ENCODE peak calls at places on chromosomes 13 and 19, in eight cellular contexts. V is stimulated activated CD4-positive, alpha-beta T cell treated with anti-CD3 and anti-CD28 coated beads, Interleukin-15, amount 100 ng/mL, for 1 hour; J is mucosa of gallbladder; L is stimulated activated CD8-positive, alpha-beta memory T cell treated with anti-CD3 and anti-CD28 coated beads, Interleukin-7, amount 100 ng/mL, for 1 hour; W is ascending aorta; Y is esophagus squamous epithelium; X is psoas muscle; C is T-helper 1 cell. Z is an unnamed sample.

GRCh38 chr13:24693862-24694471 is 13.8 kb downstream of the ATP12A start:
- DNase-seq in V (no peak), J (no peak), L (no peak), W (no peak), Y (no peak), X (peak; percentile 36), C (peak; percentile 70), Z (no peak)

GRCh38 chr19:41993612-41994483 is at the start of gene ATP1A3:
- DNase-seq in V (peak; percentile 29), J (no peak), L (peak; percentile 20), W (no peak), Y (no peak), X (no peak), C (peak; percentile 66), Z (no peak)

GRCh38 chr19:34145741-34146202 is 26.5 kb upstream of the LSM14A start:
- DNase-seq in V (no peak), J (peak; percentile 37), L (no peak), W (no peak), Y (no peak), X (no peak), C (peak; percentile 61), Z (peak; percentile 57)

GRCh38 chr13:48828962-48829405 is 146.7 kb upstream of the FNDC3A start:
- DNase-seq in V (no peak), J (no peak), L (no peak), W (no peak), Y (no peak), X (no peak), C (no peak), Z (no peak)

GRCh38 chr13:29550589-29550988 is 44.9 kb downstream of the SLC7A1 start:
- DNase-seq in V (no peak), J (no peak), L (no peak), W (no peak), Y (no peak), X (no peak), C (no peak), Z (no peak)

GRCh38 chr13:36758345-36758744 is 60.7 kb upstream of the RFXAP start:
- DNase-seq in V (no peak), J (peak; percentile 21), L (no peak), W (no peak), Y (no peak), X (no peak), C (no peak), Z (no peak)

GRCh38 chr13:50089633-50090032 is 74.4 kb downstream of the KCNRG start:
- DNase-seq in V (no peak), J (no peak), L (no peak), W (no peak), Y (no peak), X (no peak), C (no peak), Z (no peak)

GRCh38 chr19:10268077-10268476 is 2.8 kb upstream of the ICAM1 start:
- DNase-seq in V (no peak), J (no peak), L (no peak), W (no peak), Y (no peak), X (no peak), C (no peak), Z (no peak)

GRCh38 chr13:40383132-40383531 is 283.3 kb downstream of the FOXO1 start:
- DNase-seq in V (no peak), J (no peak), L (no peak), W (no peak), Y (no peak), X (no peak), C (no peak), Z (no peak)

GRCh38 chr19:16370671-16371391 is 46.2 kb downstream of the KLF2 start:
- DNase-seq in V (no peak), J (no peak), L (no peak), W (no peak), Y (no peak), X (peak; percentile 36), C (peak; percentile 88), Z (no peak)

GRCh38 chr13:66427330-66427990 is 802.7 kb downstream of the PCDH9 start:
- DNase-seq in V (no peak), J (no peak), L (no peak), W (no peak), Y (no peak), X (no peak), C (no peak), Z (no peak)

GRCh38 chr19:6354098-6354674 is 7.1 kb upstream of the CLPP start:
- DNase-seq in V (no peak), J (no peak), L (no peak), W (no peak), Y (no peak), X (no peak), C (no peak), Z (no peak)

GRCh38 chr19:45794627-45795026 is 2.0 kb upstream of the DMWD start:
- DNase-seq in V (no peak), J (no peak), L (no peak), W (no peak), Y (no peak), X (no peak), C (no peak), Z (no peak)

GRCh38 chr19:3401004-3401768 is 34.8 kb downstream of the NFIC start:
- DNase-seq in V (no peak), J (no peak), L (no peak), W (no peak), Y (no peak), X (peak; percentile 54), C (no peak), Z (no peak)

GRCh38 chr19:21608571-21608970 is 103.2 kb downstream of the ZNF429 start:
- DNase-seq in V (no peak), J (no peak), L (no peak), W (no peak), Y (no peak), X (no peak), C (no peak), Z (no peak)

GRCh38 chr13:108690726-108691125 is 61.3 kb downstream of the MYO16 start:
- DNase-seq in V (no peak), J (no peak), L (no peak), W (no peak), Y (no peak), X (no peak), C (no peak), Z (no peak)

GRCh38 chr13:29918845-29919244 is 68.4 kb upstream of the UBL3 start:
- DNase-seq in V (no peak), J (peak; percentile 78), L (no peak), W (no peak), Y (no peak), X (no peak), C (no peak), Z (no peak)

GRCh38 chr13:109769921-109770320 is 16.5 kb downstream of the IRS2 start:
- DNase-seq in V (no peak), J (no peak), L (no peak), W (no peak), Y (no peak), X (no peak), C (no peak), Z (no peak)

GRCh38 chr19:57613941-57614743 is at the start of gene ZNF134:
- DNase-seq in V (peak; percentile 74), J (peak; percentile 92), L (peak; percentile 77), W (peak; percentile 93), Y (peak; percentile 39), X (peak; percentile 96), C (peak; percentile 92), Z (peak; percentile 70)

GRCh38 chr19:4636151-4636717 is 3.1 kb upstream of the TNFAIP8L1 start:
- DNase-seq in V (peak; percentile 46), J (peak; percentile 61), L (peak; percentile 55), W (peak; percentile 80), Y (no peak), X (peak; percentile 82), C (peak; percentile 70), Z (peak; percentile 34)

GRCh38 chr13:88068975-88069374 is 397.8 kb downstream of the SLITRK5 start:
- DNase-seq in V (no peak), J (no peak), L (no peak), W (no peak), Y (no peak), X (no peak), C (no peak), Z (no peak)

GRCh38 chr13:49315036-49315565 is 67.4 kb downstream of the CDADC1 start:
- DNase-seq in V (no peak), J (no peak), L (no peak), W (no peak), Y (no peak), X (no peak), C (no peak), Z (no peak)

GRCh38 chr19:35327642-35328041 is 1.3 kb upstream of the CD22 start:
- DNase-seq in V (no peak), J (no peak), L (no peak), W (no peak), Y (no peak), X (no peak), C (no peak), Z (no peak)

GRCh38 chr19:41870401-41870873 is 6.6 kb upstream of the CD79A start:
- DNase-seq in V (no peak), J (no peak), L (no peak), W (no peak), Y (no peak), X (peak; percentile 37), C (no peak), Z (no peak)

GRCh38 chr13:30905932-30906383 is at the start of gene MEDAG:
- DNase-seq in V (no peak), J (no peak), L (no peak), W (peak; percentile 96), Y (peak; percentile 6), X (peak; percentile 92), C (no peak), Z (peak; percentile 82)

GRCh38 chr13:22090114-22090513 is 419.2 kb downstream of the FGF9 start:
- DNase-seq in V (no peak), J (no peak), L (no peak), W (no peak), Y (no peak), X (no peak), C (no peak), Z (no peak)

GRCh38 chr19:30225615-30226463 is 146.3 kb upstream of the ZNF536 start:
- DNase-seq in V (no peak), J (no peak), L (no peak), W (no peak), Y (no peak), X (no peak), C (no peak), Z (no peak)

GRCh38 chr13:39506559-39507390 is 96.2 kb downstream of the LHFPL6 start:
- DNase-seq in V (no peak), J (no peak), L (no peak), W (no peak), Y (no peak), X (no peak), C (no peak), Z (no peak)

GRCh38 chr13:74487091-74487722 is 353.0 kb upstream of the KLF12 start:
- DNase-seq in V (no peak), J (no peak), L (no peak), W (no peak), Y (no peak), X (no peak), C (no peak), Z (no peak)

GRCh38 chr13:67094952-67095351 is 135.2 kb downstream of the PCDH9 start:
- DNase-seq in V (no peak), J (no peak), L (no peak), W (no peak), Y (no peak), X (no peak), C (no peak), Z (no peak)

GRCh38 chr13:74678308-74678958 is 544.2 kb upstream of the KLF12 start:
- DNase-seq in V (no peak), J (no peak), L (no peak), W (no peak), Y (no peak), X (no peak), C (no peak), Z (no peak)

GRCh38 chr19:5430237-5430636 is 25.0 kb upstream of the ZNRF4 start:
- DNase-seq in V (no peak), J (no peak), L (no peak), W (no peak), Y (no peak), X (no peak), C (no peak), Z (no peak)

GRCh38 chr19:46201413-46202310 is 27.9 kb upstream of the IGFL1 start:
- DNase-seq in V (no peak), J (no peak), L (no peak), W (no peak), Y (no peak), X (no peak), C (no peak), Z (no peak)

GRCh38 chr19:1833540-1833939 is 14.7 kb downstream of the REXO1 start:
- DNase-seq in V (no peak), J (no peak), L (no peak), W (no peak), Y (no peak), X (no peak), C (no peak), Z (no peak)